ENCODE peak calls at places on chromosomes 12 and 14, in seven cellular contexts. J is germinal center; W is activated CD4-positive, alpha-beta T cell treated with anti-CD3 and anti-CD28 coated beads, Interleukin-2, amount 50 U/mL, for 48 hours; R is GF-D8; C is HT-29; S is AG09309; P is kidney glomerular epithelial cell. U is an unnamed sample.

GRCh38 chr14:96216627-96217026 is 12.0 kb downstream of the BDKRB2 start:
- DNase-seq in J (no peak), W (no peak), R (no peak), C (no peak), S (no peak), P (no peak), U (no peak)

GRCh38 chr14:21069388-21070082 is 569 bp upstream of the ARHGEF40 start:
- DNase-seq in J (no peak), W (no peak), R (no peak), C (no peak), S (no peak), P (no peak), U (no peak)

GRCh38 chr12:2054091-2055018 is 1.6 kb downstream of the CACNA1C start:
- DNase-seq in J (no peak), W (no peak), R (no peak), C (no peak), S (no peak), P (no peak), U (no peak)

GRCh38 chr12:95674631-95675030 is 115.9 kb downstream of the NTN4 start:
- DNase-seq in J (no peak), W (no peak), R (no peak), C (peak; percentile 69), S (no peak), P (no peak), U (peak; percentile 37)

GRCh38 chr14:61420326-61420725 is 98.9 kb downstream of the PRKCH start:
- DNase-seq in J (no peak), W (peak; percentile 31), R (no peak), C (no peak), S (no peak), P (peak; percentile 11), U (no peak)

GRCh38 chr14:72774894-72775620 is 118.8 kb downstream of the DPF3 start:
- DNase-seq in J (no peak), W (no peak), R (no peak), C (no peak), S (no peak), P (no peak), U (no peak)

GRCh38 chr14:25375639-25376038 is 325.7 kb upstream of the STXBP6 start:
- DNase-seq in J (no peak), W (no peak), R (no peak), C (no peak), S (no peak), P (no peak), U (no peak)

GRCh38 chr12:19234171-19234704 is 104.7 kb downstream of the PLEKHA5 start:
- DNase-seq in J (no peak), W (no peak), R (no peak), C (no peak), S (no peak), P (no peak), U (no peak)

GRCh38 chr14:58455593-58456265 is 28.2 kb downstream of the KIAA0586 start:
- DNase-seq in J (no peak), W (no peak), R (no peak), C (no peak), S (no peak), P (no peak), U (no peak)

GRCh38 chr14:100389497-100390104 is 66.5 kb downstream of the SLC25A47 start:
- DNase-seq in J (no peak), W (no peak), R (no peak), C (no peak), S (no peak), P (no peak), U (no peak)

GRCh38 chr12:2319136-2319535 is 266.3 kb downstream of the CACNA1C start:
- DNase-seq in J (no peak), W (no peak), R (no peak), C (no peak), S (no peak), P (no peak), U (no peak)

GRCh38 chr12:116887897-116888296 is 6.7 kb upstream of the HRK start:
- DNase-seq in J (no peak), W (no peak), R (no peak), C (no peak), S (no peak), P (no peak), U (no peak)

GRCh38 chr12:12683725-12684124 is 12.3 kb downstream of the GPR19 start:
- DNase-seq in J (no peak), W (no peak), R (no peak), C (no peak), S (no peak), P (no peak), U (no peak)

GRCh38 chr12:105330938-105331804 is 680 bp downstream of the C12orf75 start:
- DNase-seq in J (peak; percentile 56), W (peak; percentile 44), R (no peak), C (peak; percentile 41), S (no peak), P (no peak), U (peak; percentile 32)

GRCh38 chr14:64296561-64296960 is 2.4 kb upstream of the ESR2 start:
- DNase-seq in J (no peak), W (no peak), R (no peak), C (no peak), S (no peak), P (no peak), U (no peak)

GRCh38 chr12:43241971-43242370 is 310.0 kb downstream of the ADAMTS20 start:
- DNase-seq in J (no peak), W (no peak), R (no peak), C (no peak), S (peak; percentile 23), P (no peak), U (no peak)

GRCh38 chr14:68094158-68094557 is 274.6 kb downstream of the RAD51B start:
- DNase-seq in J (no peak), W (no peak), R (no peak), C (no peak), S (no peak), P (peak; percentile 15), U (no peak)

GRCh38 chr12:55072093-55072492 is 52.3 kb downstream of the NEUROD4 start:
- DNase-seq in J (peak; percentile 50), W (peak; percentile 83), R (no peak), C (peak; percentile 57), S (no peak), P (no peak), U (no peak)

GRCh38 chr14:54814076-54814475 is 88.5 kb downstream of the GCH1 start:
- DNase-seq in J (no peak), W (peak; percentile 58), R (no peak), C (peak; percentile 35), S (no peak), P (no peak), U (no peak)

GRCh38 chr14:79493081-79493652 is 718.1 kb downstream of the DIO2 start:
- DNase-seq in J (no peak), W (no peak), R (no peak), C (no peak), S (no peak), P (no peak), U (no peak)

GRCh38 chr14:21999400-21999799 is 325.8 kb upstream of the OR4E1 start:
- DNase-seq in J (no peak), W (no peak), R (no peak), C (no peak), S (no peak), P (no peak), U (no peak)

GRCh38 chr12:51262758-51263177 is 7.4 kb downstream of the SMAGP start:
- DNase-seq in J (no peak), W (peak; percentile 35), R (peak; percentile 23), C (peak; percentile 88), S (no peak), P (peak; percentile 36), U (peak; percentile 71)

GRCh38 chr12:56410768-56411167 is 38.5 kb downstream of the TIMELESS start:
- DNase-seq in J (no peak), W (no peak), R (no peak), C (no peak), S (no peak), P (no peak), U (no peak)

GRCh38 chr14:43119672-43120071 is 1387.4 kb downstream of the FSCB start:
- DNase-seq in J (no peak), W (no peak), R (no peak), C (no peak), S (no peak), P (no peak), U (no peak)

GRCh38 chr12:115374480-115375187 is 690.7 kb upstream of the TBX3 start:
- DNase-seq in J (no peak), W (no peak), R (no peak), C (no peak), S (no peak), P (no peak), U (no peak)

GRCh38 chr12:105897311-105897725 is 241.4 kb downstream of the NUAK1 start:
- DNase-seq in J (no peak), W (no peak), R (no peak), C (no peak), S (no peak), P (no peak), U (no peak)

GRCh38 chr12:44960856-44961255 is 84.7 kb upstream of the NELL2 start:
- DNase-seq in J (no peak), W (no peak), R (no peak), C (peak; percentile 13), S (no peak), P (no peak), U (no peak)

GRCh38 chr12:6310771-6311610 is 509 bp downstream of the PLEKHG6 start:
- DNase-seq in J (no peak), W (no peak), R (no peak), C (peak; percentile 55), S (no peak), P (no peak), U (no peak)

GRCh38 chr12:86729798-86730197 is 473.6 kb upstream of the MGAT4C start:
- DNase-seq in J (no peak), W (no peak), R (no peak), C (no peak), S (no peak), P (no peak), U (no peak)

GRCh38 chr14:81137316-81137715 is 83.4 kb downstream of the GTF2A1 start:
- DNase-seq in J (no peak), W (no peak), R (no peak), C (no peak), S (peak; percentile 31), P (peak; percentile 96), U (peak; percentile 18)

GRCh38 chr12:65637774-65638173 is 186.5 kb upstream of the HMGA2 start:
- DNase-seq in J (no peak), W (no peak), R (no peak), C (no peak), S (no peak), P (no peak), U (no peak)

U was measured in LoVo.